ENCODE peak calls at places on chromosomes 6 and 20, in six cellular contexts. D is endothelial cell of umbilical vein, J is GM12891, X is right lobe of liver, L is ovary, S is tibial nerve. W is an unnamed sample.

GRCh38 chr6:137989696-137990095 is 117.5 kb downstream of the PERP start:
- DNase-seq in S (no peak), J (no peak), D (no peak), X (no peak), L (no peak), W (no peak)

GRCh38 chr20:24955045-24955444 is 6.0 kb downstream of the CST7 start:
- DNase-seq in S (no peak), D (no peak), L (no peak), X (no peak), J (peak; percentile 48), W (no peak)

GRCh38 chr6:138229663-138230194 is 11.4 kb upstream of the PBOV1 start:
- DNase-seq in D (no peak), J (no peak), S (no peak), X (no peak), L (no peak), W (no peak)

GRCh38 chr6:139881728-139882211 is 507.3 kb upstream of the CITED2 start:
- DNase-seq in X (no peak), J (no peak), D (peak; percentile 69), S (peak; percentile 19), L (peak; percentile 26), W (no peak)

GRCh38 chr6:135651964-135652755 is 154.6 kb upstream of the AHI1 start:
- DNase-seq in X (no peak), J (no peak), D (no peak), S (no peak), L (no peak), W (no peak)

GRCh38 chr6:31178143-31179041 is 7.9 kb upstream of the POU5F1 start:
- DNase-seq in S (no peak), X (no peak), J (no peak), D (peak; percentile 29), L (no peak), W (no peak)

GRCh38 chr6:27492776-27493175 is 19.9 kb upstream of the ZNF184 start:
- DNase-seq in X (no peak), L (no peak), D (no peak), J (no peak), S (no peak), W (no peak)

GRCh38 chr6:91412532-91412931 is 825.7 kb upstream of the MAP3K7 start:
- DNase-seq in X (no peak), S (no peak), D (peak; percentile 8), J (no peak), L (no peak), W (no peak)

GRCh38 chr20:51446656-51447055 is 95.9 kb downstream of the NFATC2 start:
- DNase-seq in X (no peak), D (peak; percentile 92), L (peak; percentile 58), J (no peak), S (no peak), W (peak; percentile 70)

GRCh38 chr6:40789143-40789764 is 202.1 kb upstream of the LRFN2 start:
- DNase-seq in X (no peak), S (no peak), L (no peak), D (peak; percentile 78), J (no peak), W (no peak)

GRCh38 chr20:38447931-38448675 is 13.0 kb upstream of the SNHG17 start:
- DNase-seq in S (no peak), D (no peak), L (no peak), X (no peak), J (no peak), W (no peak)

GRCh38 chr6:88574666-88575065 is 388.8 kb downstream of the RNGTT start:
- DNase-seq in J (no peak), D (no peak), L (no peak), X (no peak), S (no peak), W (no peak)

GRCh38 chr6:33073431-33073871 is at the start of gene HLA-DPA1:
- DNase-seq in D (no peak), J (peak; percentile 42), S (peak; percentile 40), L (no peak), X (no peak), W (peak; percentile 72)
- TF ChIP-seq POLR2A in D (no peak), J (peak; percentile 100), S (peak; percentile 64), L (no peak), X (peak; percentile 64), W (peak; percentile 68)

GRCh38 chr6:90219168-90219985 is 77.3 kb downstream of the BACH2 start:
- DNase-seq in S (peak; percentile 52), J (no peak), L (peak; percentile 48), X (no peak), D (peak; percentile 70), W (peak; percentile 63)
- TF ChIP-seq POLR2A in S (no peak), J (no peak), L (no peak), X (no peak), D (no peak), W (no peak)

GRCh38 chr6:109008951-109009760 is 85.5 kb downstream of the SESN1 start:
- DNase-seq in D (peak; percentile 86), J (peak; percentile 44), S (peak; percentile 94), X (peak; percentile 96), L (peak; percentile 94), W (peak; percentile 98)
- TF ChIP-seq POLR2A in D (peak; percentile 75), J (no peak), S (peak; percentile 98), X (peak; percentile 95), L (peak; percentile 89), W (peak; percentile 73)

GRCh38 chr6:141288947-141289346 is 843.8 kb upstream of the GJE1 start:
- DNase-seq in D (no peak), J (no peak), S (no peak), L (no peak), X (no peak), W (peak; percentile 28)

GRCh38 chr6:141291322-141291721 is 841.4 kb upstream of the GJE1 start:
- DNase-seq in X (no peak), D (no peak), L (no peak), J (no peak), S (no peak), W (no peak)

GRCh38 chr6:141290871-141291270 is 841.9 kb upstream of the GJE1 start:
- DNase-seq in L (no peak), X (no peak), J (no peak), D (no peak), S (no peak), W (no peak)
- TF ChIP-seq POLR2A in L (no peak), X (no peak), J (no peak), D (no peak), S (no peak), W (no peak)

DNA sequence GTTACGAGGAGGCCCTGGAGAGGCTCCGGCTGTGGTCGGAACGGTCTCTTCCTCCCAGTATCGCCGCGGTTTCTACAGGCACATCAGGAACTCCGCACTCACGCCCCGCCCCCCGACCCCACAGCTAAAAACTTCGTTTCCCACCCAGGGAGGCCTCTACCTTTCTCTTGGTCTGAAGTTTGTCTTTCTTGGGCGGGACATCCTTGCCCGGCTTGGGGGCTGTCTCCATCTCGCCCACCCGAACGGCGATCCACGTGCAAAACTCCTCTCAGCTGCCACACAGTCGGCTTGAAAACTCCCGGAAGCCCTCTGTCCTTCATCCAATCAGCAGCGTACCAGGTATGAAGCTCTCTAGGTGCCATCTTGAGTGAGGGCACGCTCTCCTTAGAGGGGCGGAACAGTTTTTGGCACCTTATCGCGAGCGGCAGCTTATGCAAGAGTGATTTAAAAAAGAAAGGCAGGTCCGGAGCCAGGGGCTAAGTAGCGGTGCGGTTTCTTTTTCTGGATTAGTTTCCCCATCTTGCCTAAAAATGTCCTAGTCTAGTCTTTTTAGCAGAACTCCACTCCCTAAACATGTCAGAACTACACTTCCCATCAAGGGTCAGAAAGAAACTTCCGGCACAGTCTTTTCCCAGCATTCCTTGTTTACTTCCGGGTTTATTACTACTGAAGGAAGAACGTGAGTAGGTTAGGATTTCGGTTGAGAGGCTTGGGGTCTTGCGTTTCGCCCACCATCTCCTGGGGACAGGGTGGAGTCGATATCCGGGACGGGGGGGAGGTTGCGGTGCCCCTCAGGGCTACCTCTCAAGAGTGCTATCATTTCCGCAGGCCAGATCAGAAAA is at the start of the genes PFDN6 and WDR46:
- DNase-seq in D (peak; percentile 96), S (peak; percentile 83), J (peak; percentile 90), L (peak; percentile 84), X (peak; percentile 73), W (peak; percentile 86)
- TF ChIP-seq POLR2A in D (peak; percentile 81), S (peak; percentile 27), J (peak; percentile 59), L (peak; percentile 33), X (no peak), W (peak; percentile 32)

GRCh38 chr6:85449818-85450577 is at the start of gene NT5E:
- DNase-seq in J (peak; percentile 62), X (peak; percentile 94), D (peak; percentile 79), S (peak; percentile 57), L (peak; percentile 78), W (peak; percentile 67)
- TF ChIP-seq POLR2A in J (peak; percentile 26), X (peak; percentile 76), D (peak; percentile 72), S (peak; percentile 58), L (peak; percentile 53), W (no peak)

GRCh38 chr20:63699466-63700198 is 3.2 kb downstream of the TNFRSF6B start:
- DNase-seq in D (no peak), X (peak; percentile 51), L (peak; percentile 35), S (peak; percentile 4), J (peak; percentile 19), W (peak; percentile 32)
- TF ChIP-seq POLR2A in D (no peak), X (no peak), L (no peak), S (no peak), J (no peak), W (no peak)